ENCODE peak calls at places on chromosomes 4 and X, in six cellular contexts. One of them, this sample, is unnamed.

GRCh38 chr4:54231419-54232150 is 2.5 kb downstream of the PDGFRA start:
- DNase-seq in fibroblast of the aortic adventitia: peak; percentile 72
- DNase-seq in activated effector memory CD4-positive, alpha-beta T cell treated with anti-CD3 and anti-CD28 coated beads, Interleukin-2, amount 50 U/mL, for 16 hours: no peak
- DNase-seq in heart left ventricle: peak; percentile 70
- DNase-seq in activated gamma-delta T cell: no peak
- DNase-seq in activated B cell treated with CpG ODN at 0.5 μM for 24 hours: no peak
- DNase-seq in this sample: peak; percentile 66

GRCh38 chr4:119897260-119897659 is 169.4 kb downstream of the MAD2L1 start:
- DNase-seq in fibroblast of the aortic adventitia: no peak
- DNase-seq in activated effector memory CD4-positive, alpha-beta T cell treated with anti-CD3 and anti-CD28 coated beads, Interleukin-2, amount 50 U/mL, for 16 hours: no peak
- DNase-seq in heart left ventricle: no peak
- DNase-seq in activated gamma-delta T cell: no peak
- DNase-seq in activated B cell treated with CpG ODN at 0.5 μM for 24 hours: no peak
- DNase-seq in this sample: no peak

GRCh38 chr4:136855886-136856285 is 676.4 kb downstream of the PCDH18 start:
- DNase-seq in fibroblast of the aortic adventitia: no peak
- DNase-seq in activated effector memory CD4-positive, alpha-beta T cell treated with anti-CD3 and anti-CD28 coated beads, Interleukin-2, amount 50 U/mL, for 16 hours: no peak
- DNase-seq in heart left ventricle: no peak
- DNase-seq in activated gamma-delta T cell: no peak
- DNase-seq in activated B cell treated with CpG ODN at 0.5 μM for 24 hours: no peak
- DNase-seq in this sample: no peak

GRCh38 chr4:1969928-1970723 is 38.6 kb downstream of the NELFA start:
- DNase-seq in fibroblast of the aortic adventitia: peak; percentile 83
- DNase-seq in activated effector memory CD4-positive, alpha-beta T cell treated with anti-CD3 and anti-CD28 coated beads, Interleukin-2, amount 50 U/mL, for 16 hours: no peak
- DNase-seq in heart left ventricle: no peak
- DNase-seq in activated gamma-delta T cell: no peak
- DNase-seq in activated B cell treated with CpG ODN at 0.5 μM for 24 hours: no peak
- DNase-seq in this sample: no peak

GRCh38 chr4:19406789-19407188 is 844.9 kb upstream of the SLIT2 start:
- DNase-seq in fibroblast of the aortic adventitia: no peak
- DNase-seq in activated effector memory CD4-positive, alpha-beta T cell treated with anti-CD3 and anti-CD28 coated beads, Interleukin-2, amount 50 U/mL, for 16 hours: no peak
- DNase-seq in heart left ventricle: no peak
- DNase-seq in activated gamma-delta T cell: no peak
- DNase-seq in activated B cell treated with CpG ODN at 0.5 μM for 24 hours: no peak
- DNase-seq in this sample: no peak

GRCh38 chrX:13966071-13966850 is 63.4 kb downstream of the GEMIN8 start:
- DNase-seq in fibroblast of the aortic adventitia: no peak
- DNase-seq in activated effector memory CD4-positive, alpha-beta T cell treated with anti-CD3 and anti-CD28 coated beads, Interleukin-2, amount 50 U/mL, for 16 hours: no peak
- DNase-seq in heart left ventricle: no peak
- DNase-seq in activated gamma-delta T cell: no peak
- DNase-seq in activated B cell treated with CpG ODN at 0.5 μM for 24 hours: no peak
- DNase-seq in this sample: no peak

GRCh38 chrX:25020391-25021131 is 4.8 kb upstream of the ARX start:
- DNase-seq in fibroblast of the aortic adventitia: no peak
- DNase-seq in activated effector memory CD4-positive, alpha-beta T cell treated with anti-CD3 and anti-CD28 coated beads, Interleukin-2, amount 50 U/mL, for 16 hours: peak; percentile 75
- DNase-seq in heart left ventricle: no peak
- DNase-seq in activated gamma-delta T cell: no peak
- DNase-seq in activated B cell treated with CpG ODN at 0.5 μM for 24 hours: no peak
- DNase-seq in this sample: peak; percentile 29

GRCh38 chr4:65461781-65462180 is 208.5 kb downstream of the EPHA5 start:
- DNase-seq in fibroblast of the aortic adventitia: no peak
- DNase-seq in activated effector memory CD4-positive, alpha-beta T cell treated with anti-CD3 and anti-CD28 coated beads, Interleukin-2, amount 50 U/mL, for 16 hours: no peak
- DNase-seq in heart left ventricle: no peak
- DNase-seq in activated gamma-delta T cell: no peak
- DNase-seq in activated B cell treated with CpG ODN at 0.5 μM for 24 hours: no peak
- DNase-seq in this sample: no peak

GRCh38 chr4:41281038-41281634 is 24.4 kb downstream of the UCHL1 start:
- DNase-seq in fibroblast of the aortic adventitia: peak; percentile 85
- DNase-seq in activated effector memory CD4-positive, alpha-beta T cell treated with anti-CD3 and anti-CD28 coated beads, Interleukin-2, amount 50 U/mL, for 16 hours: no peak
- DNase-seq in heart left ventricle: no peak
- DNase-seq in activated gamma-delta T cell: no peak
- DNase-seq in activated B cell treated with CpG ODN at 0.5 μM for 24 hours: no peak
- DNase-seq in this sample: peak; percentile 87

GRCh38 chr4:109410776-109411175 is 22.8 kb upstream of the SEC24B start:
- DNase-seq in fibroblast of the aortic adventitia: no peak
- DNase-seq in activated effector memory CD4-positive, alpha-beta T cell treated with anti-CD3 and anti-CD28 coated beads, Interleukin-2, amount 50 U/mL, for 16 hours: no peak
- DNase-seq in heart left ventricle: no peak
- DNase-seq in activated gamma-delta T cell: no peak
- DNase-seq in activated B cell treated with CpG ODN at 0.5 μM for 24 hours: no peak
- DNase-seq in this sample: no peak

GRCh38 chrX:15816886-15817285 is 26.6 kb downstream of the ZRSR2 start:
- DNase-seq in fibroblast of the aortic adventitia: no peak
- DNase-seq in activated effector memory CD4-positive, alpha-beta T cell treated with anti-CD3 and anti-CD28 coated beads, Interleukin-2, amount 50 U/mL, for 16 hours: peak; percentile 63
- DNase-seq in heart left ventricle: no peak
- DNase-seq in activated gamma-delta T cell: no peak
- DNase-seq in activated B cell treated with CpG ODN at 0.5 μM for 24 hours: no peak
- DNase-seq in this sample: no peak

GRCh38 chrX:18426004-18426320 is 554 bp downstream of the CDKL5 start:
- DNase-seq in fibroblast of the aortic adventitia: no peak
- DNase-seq in activated effector memory CD4-positive, alpha-beta T cell treated with anti-CD3 and anti-CD28 coated beads, Interleukin-2, amount 50 U/mL, for 16 hours: no peak
- DNase-seq in heart left ventricle: no peak
- DNase-seq in activated gamma-delta T cell: no peak
- DNase-seq in activated B cell treated with CpG ODN at 0.5 μM for 24 hours: no peak
- DNase-seq in this sample: peak; percentile 7

GRCh38 chr4:158255727-158256324 is 45.5 kb downstream of the TMEM144 start:
- DNase-seq in fibroblast of the aortic adventitia: peak; percentile 84
- DNase-seq in activated effector memory CD4-positive, alpha-beta T cell treated with anti-CD3 and anti-CD28 coated beads, Interleukin-2, amount 50 U/mL, for 16 hours: no peak
- DNase-seq in heart left ventricle: no peak
- DNase-seq in activated gamma-delta T cell: no peak
- DNase-seq in activated B cell treated with CpG ODN at 0.5 μM for 24 hours: no peak
- DNase-seq in this sample: peak; percentile 49

GRCh38 chrX:34656467-34656841 is 631 bp downstream of the TMEM47 start:
- DNase-seq in fibroblast of the aortic adventitia: no peak
- DNase-seq in activated effector memory CD4-positive, alpha-beta T cell treated with anti-CD3 and anti-CD28 coated beads, Interleukin-2, amount 50 U/mL, for 16 hours: no peak
- DNase-seq in heart left ventricle: peak; percentile 27
- DNase-seq in activated gamma-delta T cell: peak; percentile 1
- DNase-seq in activated B cell treated with CpG ODN at 0.5 μM for 24 hours: no peak
- DNase-seq in this sample: peak; percentile 7

GRCh38 chrX:139820358-139820984 is 112.4 kb downstream of the ATP11C start:
- DNase-seq in fibroblast of the aortic adventitia: no peak
- DNase-seq in activated effector memory CD4-positive, alpha-beta T cell treated with anti-CD3 and anti-CD28 coated beads, Interleukin-2, amount 50 U/mL, for 16 hours: no peak
- DNase-seq in heart left ventricle: no peak
- DNase-seq in activated gamma-delta T cell: no peak
- DNase-seq in activated B cell treated with CpG ODN at 0.5 μM for 24 hours: no peak
- DNase-seq in this sample: no peak

GRCh38 chr4:30769093-30769492 is 48.9 kb downstream of the PCDH7 start:
- DNase-seq in fibroblast of the aortic adventitia: no peak
- DNase-seq in activated effector memory CD4-positive, alpha-beta T cell treated with anti-CD3 and anti-CD28 coated beads, Interleukin-2, amount 50 U/mL, for 16 hours: no peak
- DNase-seq in heart left ventricle: no peak
- DNase-seq in activated gamma-delta T cell: no peak
- DNase-seq in activated B cell treated with CpG ODN at 0.5 μM for 24 hours: no peak
- DNase-seq in this sample: no peak

GRCh38 chr4:10104211-10104990 is 12.2 kb downstream of the WDR1 start:
- DNase-seq in fibroblast of the aortic adventitia: peak; percentile 53
- DNase-seq in activated effector memory CD4-positive, alpha-beta T cell treated with anti-CD3 and anti-CD28 coated beads, Interleukin-2, amount 50 U/mL, for 16 hours: no peak
- DNase-seq in heart left ventricle: no peak
- DNase-seq in activated gamma-delta T cell: no peak
- DNase-seq in activated B cell treated with CpG ODN at 0.5 μM for 24 hours: no peak
- DNase-seq in this sample: peak; percentile 61